ENCODE peak calls at places on chromosomes 4 and X, in four cellular contexts. Q is GM12878, E is H1, D is K562. F is an unnamed sample.

GRCh38 chr4:124483043-124483906 is 229.3 kb downstream of the ANKRD50 start:
- DNase-seq in Q (no peak), E (no peak), D (no peak), F (no peak)

GRCh38 chrX:147550217-147550616 is 361.5 kb upstream of the FMR1 start:
- DNase-seq in Q (no peak), E (no peak), D (no peak), F (peak)

GRCh38 chr4:53273726-53274125 is 92.1 kb downstream of the SCFD2 start:
- DNase-seq in Q (no peak), E (no peak), D (no peak), F (no peak)

GRCh38 chrX:26581086-26581485 is 365.1 kb downstream of the MAGEB5 start:
- DNase-seq in Q (no peak), E (no peak), D (no peak), F (no peak)

GRCh38 chr4:23333556-23333945 is 556.3 kb downstream of the PPARGC1A start:
- DNase-seq in Q (no peak), E (no peak), D (no peak), F (no peak)

GRCh38 chr4:186345184-186345583 is 79.2 kb downstream of the F11 start:
- DNase-seq in Q (no peak), E (no peak), D (no peak), F (no peak)

GRCh38 chrX:46310815-46311497 is 234.3 kb downstream of the ZNF674 start:
- DNase-seq in Q (no peak), E (no peak), D (no peak), F (no peak)

GRCh38 chr4:34679228-34679627 is 1565.1 kb downstream of the ARAP2 start:
- DNase-seq in Q (no peak), E (no peak), D (no peak), F (no peak)

GRCh38 chrX:38699116-38699515 is 102.1 kb upstream of the MID1IP1 start:
- DNase-seq in Q (no peak), E (no peak), D (no peak), F (no peak)

GRCh38 chrX:10576777-10577444 is 43.5 kb downstream of the MID1 start:
- DNase-seq in Q (no peak), E (no peak), D (no peak), F (no peak)

GRCh38 chr4:1492636-1493539 is 86.6 kb upstream of the NKX1-1 start:
- DNase-seq in Q (no peak), E (no peak), D (no peak), F (no peak)

GRCh38 chr4:7342223-7342576 is 92.5 kb downstream of the PSAPL1 start:
- DNase-seq in Q (no peak), E (no peak), D (no peak), F (no peak)

GRCh38 chrX:119417842-119418241 is 18.7 kb downstream of the SLC25A43 start:
- DNase-seq in Q (no peak), E (no peak), D (no peak), F (peak)

GRCh38 chrX:107272431-107272921 is 66.1 kb downstream of the DNAAF6 start:
- DNase-seq in Q (no peak), E (no peak), D (no peak), F (no peak)

GRCh38 chrX:71302461-71303213 is 1.1 kb downstream of the ITGB1BP2 start:
- DNase-seq in Q (no peak), E (no peak), D (no peak), F (no peak)

GRCh38 chr4:136281889-136282288 is 1250.4 kb downstream of the PCDH18 start:
- DNase-seq in Q (no peak), E (no peak), D (no peak), F (no peak)

GRCh38 chr4:84563002-84563401 is 19.9 kb upstream of the CDS1 start:
- DNase-seq in Q (no peak), E (no peak), D (no peak), F (no peak)

GRCh38 chrX:48573690-48574269 is 504 bp upstream of the RBM3 start:
- DNase-seq in Q (no peak), E (no peak), D (peak), F (no peak)

GRCh38 chrX:11665144-11666040 is at the start of gene ARHGAP6:
- DNase-seq in Q (no peak), E (no peak), D (no peak), F (no peak)

GRCh38 chrX:2464677-2465166 is 36.1 kb downstream of the DHRSX start:
- DNase-seq in Q (no peak), E (no peak), D (peak), F (no peak)

GRCh38 chr4:147928400-147928799 is 196.5 kb downstream of the ARHGAP10 start:
- DNase-seq in Q (no peak), E (no peak), D (no peak), F (no peak)

GRCh38 chr4:147938481-147938880 is 206.6 kb downstream of the ARHGAP10 start:
- DNase-seq in Q (no peak), E (no peak), D (no peak), F (no peak)

GRCh38 chr4:147933316-147933715 is 201.4 kb downstream of the ARHGAP10 start:
- DNase-seq in Q (no peak), E (no peak), D (no peak), F (no peak)

GRCh38 chr4:147933779-147934178 is 201.9 kb downstream of the ARHGAP10 start:
- DNase-seq in Q (no peak), E (no peak), D (no peak), F (no peak)
- TF ChIP-seq KDM1A in Q (no peak), E (no peak), D (no peak), F (no peak)

GRCh38 chrX:150450519-150451177 is 87.5 kb downstream of the MAMLD1 start:
- DNase-seq in Q (no peak), E (no peak), D (no peak), F (no peak)
- TF ChIP-seq GABPA in Q (no peak), E (no peak), D (no peak), F (no peak)

DNA sequence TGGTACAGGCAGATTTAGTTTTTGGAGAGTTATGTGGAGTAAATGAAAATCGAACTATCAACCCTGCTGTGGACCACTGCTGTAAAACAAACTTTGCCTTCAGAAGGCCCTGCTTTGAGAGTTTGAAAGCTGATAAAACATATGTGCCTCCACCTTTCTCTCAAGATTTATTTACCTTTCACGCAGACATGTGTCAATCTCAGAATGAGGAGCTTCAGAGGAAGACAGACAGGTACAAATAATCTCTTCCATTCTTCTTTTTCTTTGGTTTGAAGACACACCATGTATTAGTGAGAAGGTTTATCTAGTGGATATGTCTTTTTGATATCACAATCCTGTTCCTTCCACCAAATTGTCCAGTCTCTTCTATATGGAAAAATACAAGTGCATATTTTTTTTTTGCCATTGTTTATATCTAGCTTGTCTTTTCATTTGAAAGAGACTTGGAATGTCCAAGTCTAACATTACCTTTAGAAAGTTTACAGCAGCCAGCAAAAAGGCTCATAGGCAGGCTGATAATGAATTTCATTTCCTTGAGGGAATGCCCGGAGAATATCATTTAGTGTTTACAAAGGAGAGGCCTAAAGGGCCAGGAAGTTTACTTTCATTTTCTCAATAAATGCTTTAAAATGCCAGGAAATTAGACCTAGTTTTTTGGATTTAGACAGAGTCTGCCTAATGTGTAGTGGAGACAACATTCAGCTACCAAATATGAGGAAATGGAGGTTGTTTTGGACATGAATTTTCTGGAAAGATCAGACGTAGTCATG is 18.6 kb downstream of the AFM start:
- DNase-seq in Q (no peak), E (no peak), D (no peak), F (no peak)
- TF ChIP-seq BRCA1 in Q (no peak), E (no peak), D (no peak), F (no peak)

DNA sequence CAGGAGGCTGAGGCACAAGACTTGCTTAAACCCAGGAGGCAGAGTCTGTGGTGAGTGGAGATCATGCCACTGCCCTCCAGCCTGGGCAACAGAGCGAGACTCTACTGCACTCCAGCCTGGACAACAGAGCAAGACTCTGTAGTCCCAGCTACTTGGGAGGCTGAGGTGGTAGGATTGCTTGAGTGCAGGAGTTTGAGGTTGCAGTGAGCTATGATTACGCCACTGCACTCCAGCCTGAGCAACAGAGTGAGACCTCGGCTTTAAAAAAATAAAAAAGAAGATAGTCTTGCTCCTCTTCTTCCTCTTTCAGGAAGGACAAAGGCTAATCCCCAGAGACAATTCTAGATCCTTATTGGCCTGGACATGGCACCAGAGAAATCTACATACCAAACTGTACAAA is 5.7 kb upstream of the PPEF2 start:
- DNase-seq in Q (no peak), E (no peak), D (no peak), F (no peak)
- TF ChIP-seq KDM1A in Q (no peak), E (no peak), D (no peak), F (no peak)

GRCh38 chrX:151386838-151387459 is 10.1 kb upstream of the VMA21 start:
- DNase-seq in Q (no peak), E (no peak), D (no peak), F (no peak)

DNA sequence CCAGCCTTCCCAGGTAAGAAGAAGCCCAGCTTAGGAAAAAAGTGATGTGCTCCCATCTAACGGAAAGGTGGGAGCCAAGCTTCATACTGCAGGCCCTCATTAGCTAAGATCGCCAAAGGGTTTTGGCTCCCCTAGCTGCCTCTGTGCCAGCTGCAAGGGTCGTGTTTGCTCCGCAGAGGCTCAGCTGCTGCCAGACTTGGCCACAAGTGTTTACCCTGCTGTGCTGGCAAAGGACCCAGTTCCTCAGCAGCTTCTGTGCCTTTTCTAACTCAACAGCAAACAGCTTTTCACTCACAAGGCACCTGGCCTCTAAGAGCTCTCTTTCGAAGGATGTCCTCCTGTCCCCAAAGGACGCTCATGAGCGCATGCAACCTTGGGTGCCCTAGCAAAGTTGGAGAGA is 12.2 kb upstream of the VMA21 start:
- DNase-seq in Q (no peak), E (no peak), D (no peak), F (no peak)
- TF ChIP-seq GABPA in Q (no peak), E (no peak), D (no peak), F (no peak)

GRCh38 chrX:82218361-82218760 is 1016.5 kb downstream of the SH3BGRL start:
- DNase-seq in Q (peak), E (no peak), D (peak), F (peak)
- TF ChIP-seq BRCA1 in Q (no peak), E (no peak), D (no peak), F (no peak)

GRCh38 chr4:94484818-94485217 is 33.1 kb downstream of the PDLIM5 start:
- DNase-seq in Q (no peak), E (no peak), D (peak), F (no peak)

GRCh38 chr4:94475794-94476193 is 24.1 kb downstream of the PDLIM5 start:
- DNase-seq in Q (no peak), E (no peak), D (no peak), F (no peak)

GRCh38 chr4:94483895-94484294 is 32.2 kb downstream of the PDLIM5 start:
- DNase-seq in Q (no peak), E (no peak), D (no peak), F (no peak)

GRCh38 chr4:94479358-94480141 is 27.8 kb downstream of the PDLIM5 start:
- DNase-seq in Q (no peak), E (no peak), D (no peak), F (no peak)

DNA sequence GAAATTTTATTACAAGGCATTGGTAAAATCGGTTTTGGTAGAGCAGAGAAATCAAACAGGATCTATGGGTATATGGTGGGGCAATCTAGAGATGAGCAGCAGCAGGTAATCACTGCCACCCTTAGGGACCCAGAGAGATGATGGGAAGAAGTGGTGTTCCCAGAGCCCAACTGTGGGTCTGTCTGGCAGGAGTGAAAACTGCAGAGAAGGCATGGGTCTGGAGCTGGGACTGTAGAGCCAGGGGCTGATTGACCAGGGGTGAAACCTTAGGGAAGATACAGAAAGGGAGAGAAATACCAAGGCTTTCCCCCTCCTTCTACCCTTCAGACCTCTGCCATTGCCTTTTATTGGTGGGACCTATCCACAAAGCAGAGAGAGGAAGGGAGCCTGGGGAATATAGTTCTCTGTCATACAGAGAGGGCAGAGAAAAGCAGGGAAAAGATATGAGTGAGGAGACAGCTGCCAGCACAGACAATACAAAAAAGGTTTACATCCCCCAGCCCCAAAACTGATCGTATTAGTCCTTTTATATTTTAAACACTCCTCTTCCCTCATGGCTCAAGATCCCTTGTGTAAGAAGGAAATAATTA is 28.7 kb downstream of the PDLIM5 start:
- DNase-seq in Q (no peak), E (no peak), D (no peak), F (no peak)
- TF ChIP-seq KDM1A in Q (no peak), E (no peak), D (no peak), F (no peak)

DNA sequence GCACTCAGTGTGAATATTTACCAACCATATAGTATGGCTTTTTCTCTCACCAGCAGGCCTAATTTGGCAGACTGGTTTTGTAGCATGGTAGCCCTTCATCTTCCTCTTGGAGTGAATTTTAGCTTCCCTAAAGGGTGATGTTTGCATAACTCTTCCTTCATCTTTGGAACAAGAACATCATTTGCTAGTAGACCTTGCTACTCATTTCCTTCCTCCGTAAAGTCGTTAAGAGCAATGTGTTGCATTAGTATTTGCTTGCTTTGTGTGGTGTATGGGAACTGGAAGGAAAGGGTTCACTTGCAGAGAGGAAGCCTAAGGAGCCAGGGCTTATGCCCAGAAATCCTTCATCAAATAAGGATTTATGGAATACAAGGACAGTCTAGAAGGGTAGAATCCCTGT is 50.2 kb upstream of the PGRMC2 start:
- DNase-seq in Q (no peak), E (no peak), D (no peak), F (no peak)
- TF ChIP-seq GABPA in Q (no peak), E (no peak), D (no peak), F (no peak)

GRCh38 chr4:113560579-113560978 is 201.0 kb downstream of the CAMK2D start:
- DNase-seq in Q (no peak), E (no peak), D (no peak), F (no peak)
- TF ChIP-seq BRCA1 in Q (no peak), E (no peak), D (no peak), F (no peak)